ENCODE peak calls at places on chromosome X, in eight cellular contexts. C is choroid plexus epithelial cell, W is T-cell, I is kidney epithelial cell, T is psoas muscle, H is Karpas-422, P is neural crest cell, F is KBM-7. Q is an unnamed sample.

GRCh38 chrX:16528620-16529019 is 121.3 kb upstream of the S100G start:
- DNase-seq in C (no peak), W (peak; percentile 29), I (no peak), T (no peak), H (no peak), P (no peak), F (peak; percentile 6), Q (no peak)

GRCh38 chrX:52368368-52369055 is at the start of gene XAGE2:
- DNase-seq in C (no peak), W (no peak), I (no peak), T (no peak), H (no peak), P (no peak), F (no peak), Q (no peak)

GRCh38 chrX:52852110-52852872 is 15.6 kb downstream of the XAGE3 start:
- DNase-seq in C (peak; percentile 26), W (no peak), I (no peak), T (no peak), H (no peak), P (no peak), F (no peak), Q (no peak)

GRCh38 chrX:119682019-119682989 is 10.7 kb downstream of the SEPTIN6 start:
- DNase-seq in C (no peak), W (peak; percentile 56), I (no peak), T (no peak), H (no peak), P (no peak), F (peak; percentile 88), Q (no peak)

GRCh38 chrX:5295004-5295403 is 933.7 kb downstream of the NLGN4X start:
- DNase-seq in C (no peak), W (no peak), I (no peak), T (no peak), H (no peak), P (no peak), F (no peak), Q (no peak)

GRCh38 chrX:148536961-148537360 is 36.5 kb downstream of the AFF2 start:
- DNase-seq in C (no peak), W (no peak), I (no peak), T (no peak), H (no peak), P (no peak), F (no peak), Q (no peak)

GRCh38 chrX:40049084-40049641 is 48.6 kb downstream of the BCOR start:
- DNase-seq in C (no peak), W (no peak), I (no peak), T (no peak), H (no peak), P (no peak), F (no peak), Q (no peak)

GRCh38 chrX:49725923-49726904 is 30.4 kb upstream of the PAGE1 start:
- DNase-seq in C (no peak), W (no peak), I (no peak), T (peak; percentile 57), H (no peak), P (no peak), F (no peak), Q (no peak)

GRCh38 chrX:19883878-19884277 is 3.5 kb downstream of the SH3KBP1 start:
- DNase-seq in C (no peak), W (no peak), I (no peak), T (no peak), H (peak; percentile 61), P (no peak), F (no peak), Q (no peak)

GRCh38 chrX:275476-275966 is 5.7 kb upstream of the PLCXD1 start:
- DNase-seq in C (no peak), W (no peak), I (no peak), T (no peak), H (no peak), P (no peak), F (no peak), Q (no peak)

GRCh38 chrX:57821703-57822375 is 88.4 kb downstream of the ZXDA start:
- DNase-seq in C (peak; percentile 71), W (peak; percentile 1), I (no peak), T (no peak), H (peak; percentile 88), P (no peak), F (peak; percentile 73), Q (no peak)

GRCh38 chrX:139304471-139304870 is 226.1 kb upstream of the F9 start:
- DNase-seq in C (no peak), W (no peak), I (no peak), T (no peak), H (no peak), P (no peak), F (no peak), Q (no peak)

GRCh38 chrX:27838176-27838575 is 30.4 kb downstream of the MAGEB10 start:
- DNase-seq in C (no peak), W (no peak), I (no peak), T (no peak), H (no peak), P (no peak), F (no peak), Q (no peak)

GRCh38 chrX:55127692-55128091 is 38.9 kb downstream of the PAGE2 start:
- DNase-seq in C (peak; percentile 26), W (no peak), I (no peak), T (no peak), H (no peak), P (no peak), F (peak; percentile 24), Q (no peak)

GRCh38 chrX:121931567-121931966 is 884.2 kb downstream of the GLUD2 start:
- DNase-seq in C (no peak), W (no peak), I (no peak), T (no peak), H (no peak), P (no peak), F (no peak), Q (no peak)

GRCh38 chrX:53456254-53456653 is 22.1 kb upstream of the HSD17B10 start:
- DNase-seq in C (peak; percentile 37), W (no peak), I (no peak), T (no peak), H (no peak), P (no peak), F (no peak), Q (no peak)

GRCh38 chrX:18941896-18942295 is 42.0 kb downstream of the PHKA2 start:
- DNase-seq in C (no peak), W (no peak), I (no peak), T (no peak), H (no peak), P (no peak), F (no peak), Q (no peak)

GRCh38 chrX:68832516-68833447 is 4.0 kb downstream of the EFNB1 start:
- DNase-seq in C (no peak), W (no peak), I (no peak), T (no peak), H (no peak), P (no peak), F (peak; percentile 22), Q (no peak)

GRCh38 chrX:39595977-39596376 is 501.8 kb downstream of the BCOR start:
- DNase-seq in C (no peak), W (no peak), I (no peak), T (no peak), H (no peak), P (no peak), F (no peak), Q (no peak)

GRCh38 chrX:140510895-140511295 is 6.0 kb upstream of the SOX3 start:
- DNase-seq in C (no peak), W (no peak), I (no peak), T (no peak), H (no peak), P (peak; percentile 38), F (no peak), Q (no peak)

GRCh38 chrX:143633530-143634372 is 2.1 kb downstream of the SLITRK4 start:
- DNase-seq in C (no peak), W (no peak), I (no peak), T (peak; percentile 53), H (no peak), P (peak; percentile 6), F (no peak), Q (no peak)

GRCh38 chrX:112688242-112688641 is 8.5 kb upstream of the LHFPL1 start:
- DNase-seq in C (no peak), W (no peak), I (no peak), T (no peak), H (no peak), P (no peak), F (no peak), Q (no peak)

GRCh38 chrX:97547873-97548578 is 664.3 kb downstream of the RPA4 start:
- DNase-seq in C (peak; percentile 37), W (no peak), I (no peak), T (no peak), H (no peak), P (no peak), F (no peak), Q (no peak)

GRCh38 chrX:47380268-47380667 is 9.9 kb downstream of the ZNF157 start:
- DNase-seq in C (no peak), W (peak; percentile 78), I (no peak), T (no peak), H (no peak), P (no peak), F (no peak), Q (no peak)

GRCh38 chrX:110280954-110281353 is 36.9 kb downstream of the AMMECR1 start:
- DNase-seq in C (no peak), W (no peak), I (no peak), T (no peak), H (no peak), P (no peak), F (no peak), Q (no peak)

GRCh38 chrX:148609766-148610698 is 109.6 kb downstream of the AFF2 start:
- DNase-seq in C (no peak), W (no peak), I (no peak), T (no peak), H (peak; percentile 74), P (no peak), F (no peak), Q (no peak)

GRCh38 chrX:107684956-107685385 is 56.7 kb downstream of the PRPS1 start:
- DNase-seq in C (peak; percentile 86), W (no peak), I (no peak), T (peak; percentile 85), H (peak; percentile 69), P (no peak), F (peak; percentile 99), Q (peak; percentile 67)

GRCh38 chrX:132426695-132427281 is 62.0 kb downstream of the MBNL3 start:
- DNase-seq in C (peak; percentile 74), W (no peak), I (no peak), T (no peak), H (no peak), P (no peak), F (no peak), Q (no peak)